ENCODE peak calls at places on chromosome 22, in nine cellular contexts. U, H, W, V, B, C, Z, K and F are unnamed samples.

GRCh38 chr22:24433868-24434471 is 6.6 kb downstream of the ADORA2A start:
- DNase-seq in U (no peak), H (peak; percentile 79), W (no peak), V (no peak), B (peak; percentile 63), C (no peak), Z (no peak), K (peak; percentile 37), F (peak; percentile 50)

GRCh38 chr22:38773363-38773946 is 17.7 kb upstream of the SUN2 start:
- DNase-seq in U (no peak), H (no peak), W (no peak), V (no peak), B (no peak), C (no peak), Z (no peak), K (no peak), F (no peak)

GRCh38 chr22:45478108-45478771 is 24.4 kb upstream of the FBLN1 start:
- DNase-seq in U (no peak), H (peak; percentile 94), W (no peak), V (no peak), B (peak; percentile 98), C (no peak), Z (no peak), K (no peak), F (peak; percentile 71)

GRCh38 chr22:32389685-32390084 is 22.4 kb downstream of the RTCB start:
- DNase-seq in U (no peak), H (no peak), W (no peak), V (no peak), B (peak; percentile 28), C (no peak), Z (peak; percentile 43), K (no peak), F (no peak)

GRCh38 chr22:25403752-25404471 is 160.6 kb upstream of the GRK3 start:
- DNase-seq in U (no peak), H (peak; percentile 48), W (no peak), V (peak; percentile 46), B (peak; percentile 77), C (peak; percentile 33), Z (peak; percentile 47), K (no peak), F (no peak)

GRCh38 chr22:50056214-50056972 is 1.7 kb downstream of the TTLL8 start:
- DNase-seq in U (no peak), H (no peak), W (no peak), V (no peak), B (no peak), C (no peak), Z (no peak), K (no peak), F (no peak)

GRCh38 chr22:36465232-36466021 is 16.0 kb downstream of the TXN2 start:
- DNase-seq in U (peak; percentile 97), H (peak; percentile 99), W (no peak), V (no peak), B (peak; percentile 85), C (peak; percentile 71), Z (peak; percentile 62), K (no peak), F (peak; percentile 98)

GRCh38 chr22:20084547-20085413 is 4.7 kb downstream of the DGCR8 start:
- DNase-seq in U (no peak), H (no peak), W (no peak), V (peak; percentile 51), B (peak; percentile 12), C (peak; percentile 33), Z (no peak), K (no peak), F (no peak)

GRCh38 chr22:24134090-24134846 is 47.0 kb upstream of the SUSD2 start:
- DNase-seq in U (peak; percentile 50), H (no peak), W (no peak), V (no peak), B (peak; percentile 33), C (no peak), Z (peak; percentile 50), K (peak; percentile 17), F (no peak)

GRCh38 chr22:31619611-31620300 is 42.3 kb downstream of the PISD start:
- DNase-seq in U (no peak), H (no peak), W (no peak), V (no peak), B (no peak), C (no peak), Z (no peak), K (no peak), F (no peak)

GRCh38 chr22:37747090-37747714 is 50.4 kb downstream of the TRIOBP start:
- DNase-seq in U (no peak), H (peak; percentile 89), W (no peak), V (no peak), B (peak; percentile 71), C (peak; percentile 17), Z (peak; percentile 54), K (no peak), F (peak; percentile 57)